ENCODE peak calls at places on chromosomes 4 and X, in four cellular contexts. O, F, B and S are unnamed samples.

GRCh38 chr4:34732170-34732569 is 1512.1 kb downstream of the ARAP2 start:
- DNase-seq in O (no peak), F (no peak), B (no peak), S (no peak)

GRCh38 chr4:89434364-89434988 is 126.9 kb upstream of the GPRIN3 start:
- DNase-seq in O (no peak), F (no peak), B (peak), S (peak)

GRCh38 chr4:5972571-5972970 is 45.7 kb downstream of the C4orf50 start:
- DNase-seq in O (no peak), F (no peak), B (no peak), S (no peak)

GRCh38 chr4:158068063-158068462 is 104.8 kb downstream of the GASK1B start:
- DNase-seq in O (no peak), F (no peak), B (no peak), S (no peak)

GRCh38 chrX:14546190-14546589 is 16.9 kb downstream of the GLRA2 start:
- DNase-seq in O (no peak), F (no peak), B (no peak), S (no peak)

GRCh38 chr4:76993787-76994641 is 44.5 kb downstream of the SEPTIN11 start:
- DNase-seq in O (no peak), F (no peak), B (peak), S (peak)

GRCh38 chr4:161920304-161921052 is 243.3 kb downstream of the FSTL5 start:
- DNase-seq in O (no peak), F (no peak), B (no peak), S (no peak)

GRCh38 chrX:70096052-70096451 is 33.8 kb downstream of the OTUD6A start:
- DNase-seq in O (no peak), F (no peak), B (no peak), S (no peak)

GRCh38 chr4:168540086-168540864 is 43.4 kb downstream of the PALLD start:
- DNase-seq in O (no peak), F (no peak), B (no peak), S (no peak)

GRCh38 chr4:100240008-100240407 is 49.7 kb upstream of the DDIT4L start:
- DNase-seq in O (no peak), F (no peak), B (no peak), S (no peak)

GRCh38 chr4:3686746-3687145 is 79.4 kb upstream of the ADRA2C start:
- DNase-seq in O (no peak), F (no peak), B (no peak), S (no peak)

GRCh38 chr4:122086338-122086737 is 65.8 kb upstream of the BLTP1 start:
- DNase-seq in O (no peak), F (no peak), B (no peak), S (no peak)

GRCh38 chr4:141486375-141486997 is 149.9 kb upstream of the IL15 start:
- DNase-seq in O (no peak), F (no peak), B (no peak), S (no peak)

GRCh38 chr4:39850727-39851126 is 127.0 kb downstream of the PDS5A start:
- DNase-seq in O (no peak), F (no peak), B (no peak), S (no peak)

GRCh38 chr4:33470805-33471204 is 2750.6 kb downstream of the PCDH7 start:
- DNase-seq in O (no peak), F (no peak), B (no peak), S (no peak)

GRCh38 chrX:132957211-132958085 is 981 bp downstream of the HS6ST2 start:
- DNase-seq in O (peak), F (no peak), B (no peak), S (no peak)

GRCh38 chr4:128528793-128529553 is 241.4 kb upstream of the PGRMC2 start:
- DNase-seq in O (no peak), F (peak), B (no peak), S (no peak)

GRCh38 chr4:8120518-8120917 is 38.1 kb downstream of the ABLIM2 start:
- DNase-seq in O (no peak), F (no peak), B (no peak), S (no peak)

GRCh38 chr4:124980276-124980752 is 267.8 kb upstream of the ANKRD50 start:
- DNase-seq in O (no peak), F (no peak), B (no peak), S (no peak)

GRCh38 chr4:113768952-113769351 is 7.4 kb upstream of the CAMK2D start:
- DNase-seq in O (no peak), F (no peak), B (no peak), S (no peak)

GRCh38 chr4:13705521-13706035 is 78.1 kb upstream of the BOD1L1 start:
- DNase-seq in O (no peak), F (no peak), B (no peak), S (no peak)

GRCh38 chrX:44872319-44872816 is 620 bp upstream of the KDM6A start:
- DNase-seq in O (peak), F (no peak), B (no peak), S (peak)

GRCh38 chrX:10254746-10255145 is 98.0 kb downstream of the CLCN4 start:
- DNase-seq in O (no peak), F (no peak), B (no peak), S (no peak)

GRCh38 chr4:142778430-142778829 is 67.7 kb downstream of the INPP4B start:
- DNase-seq in O (no peak), F (peak), B (no peak), S (no peak)

GRCh38 chrX:11397680-11398079 is 104.5 kb downstream of the AMELX start:
- DNase-seq in O (no peak), F (no peak), B (no peak), S (no peak)

GRCh38 chrX:85004255-85004654 is 578 bp downstream of the APOOL start:
- DNase-seq in O (no peak), F (no peak), B (peak), S (no peak)

GRCh38 chr4:101279377-101279871 is 67.9 kb downstream of the PPP3CA start:
- DNase-seq in O (no peak), F (peak), B (peak), S (peak)

GRCh38 chr4:163107754-163108153 is 58.9 kb downstream of the NAF1 start:
- DNase-seq in O (no peak), F (no peak), B (no peak), S (peak)

GRCh38 chr4:143381171-143382118 is 44.8 kb downstream of the GAB1 start:
- DNase-seq in O (no peak), F (no peak), B (peak), S (no peak)

GRCh38 chr4:164807611-164808010 is 53.7 kb downstream of the SMIM31 start:
- DNase-seq in O (no peak), F (no peak), B (no peak), S (no peak)

GRCh38 chr4:41683321-41683720 is 65.2 kb downstream of the PHOX2B start:
- DNase-seq in O (no peak), F (no peak), B (no peak), S (no peak)

GRCh38 chr4:149690726-149691125 is 124.9 kb downstream of the IQCM start:
- DNase-seq in O (no peak), F (no peak), B (no peak), S (no peak)
- TF ChIP-seq CTCF in O (peak), F (no peak), B (peak), S (no peak)

GRCh38 chr4:170497729-170498128 is 408.0 kb upstream of the AADAT start:
- DNase-seq in O (no peak), F (no peak), B (no peak), S (no peak)

GRCh38 chr4:170491981-170492380 is 402.2 kb upstream of the AADAT start:
- DNase-seq in O (no peak), F (no peak), B (no peak), S (no peak)

DNA sequence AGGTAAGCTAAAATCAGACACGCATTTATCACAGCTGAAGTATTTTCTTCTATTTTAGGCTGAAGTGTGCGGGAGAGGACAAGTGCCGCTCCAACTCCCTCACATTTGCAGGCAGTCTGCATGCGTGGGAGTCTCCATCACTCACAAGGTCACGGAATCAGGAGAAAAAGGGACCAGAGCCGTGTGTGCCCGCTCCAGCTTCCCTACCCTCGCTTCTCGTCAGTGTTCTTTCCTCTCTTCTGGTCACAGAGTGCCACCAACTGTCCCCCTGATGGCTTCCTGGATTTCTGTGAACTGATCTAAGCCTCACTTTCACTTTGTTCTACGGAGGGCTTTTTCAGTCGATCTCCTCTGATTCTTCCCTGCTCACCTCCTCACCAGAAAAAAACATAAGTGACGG is 407.3 kb upstream of the AADAT start:
- DNase-seq in O (no peak), F (no peak), B (no peak), S (peak)
- TF ChIP-seq CTCF in O (no peak), F (no peak), B (no peak), S (no peak)

GRCh38 chrX:77162777-77163176 is 284.4 kb upstream of the FGF16 start:
- DNase-seq in O (no peak), F (no peak), B (no peak), S (no peak)

DNA sequence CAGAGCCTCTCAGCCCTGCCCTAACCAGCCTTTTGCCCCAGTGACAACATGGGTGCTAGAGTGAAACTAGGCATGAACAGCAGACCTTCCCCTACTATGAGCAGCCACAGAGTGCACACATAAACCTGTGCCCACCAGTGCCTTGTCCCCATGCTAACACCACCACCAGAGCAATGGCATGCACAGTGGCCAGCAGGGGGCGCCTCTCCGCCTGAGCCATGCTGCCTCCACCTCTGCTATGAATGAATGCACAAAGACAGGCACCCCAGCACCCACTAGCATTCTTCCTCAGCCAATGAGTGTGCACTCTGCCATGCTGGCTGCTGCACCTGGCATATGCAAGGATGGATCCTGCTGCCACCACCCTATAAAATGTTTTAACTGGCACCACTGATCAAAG is 286.9 kb upstream of the FGF16 start:
- DNase-seq in O (no peak), F (no peak), B (peak), S (no peak)
- TF ChIP-seq CTCF in O (peak), F (peak), B (peak), S (no peak)

GRCh38 chrX:87664381-87664780 is 146.8 kb downstream of the KLHL4 start:
- DNase-seq in O (no peak), F (no peak), B (peak), S (no peak)
- TF ChIP-seq CTCF in O (peak), F (peak), B (peak), S (no peak)

GRCh38 chrX:22665818-22666217 is 333.9 kb upstream of the DDX53 start:
- DNase-seq in O (no peak), F (no peak), B (no peak), S (no peak)

GRCh38 chrX:22660756-22661155 is 339.0 kb upstream of the DDX53 start:
- DNase-seq in O (no peak), F (no peak), B (no peak), S (no peak)

GRCh38 chrX:22662776-22663175 is 337.0 kb upstream of the DDX53 start:
- DNase-seq in O (no peak), F (no peak), B (no peak), S (no peak)

GRCh38 chrX:22664826-22665225 is 334.9 kb upstream of the DDX53 start:
- DNase-seq in O (no peak), F (no peak), B (no peak), S (no peak)

DNA sequence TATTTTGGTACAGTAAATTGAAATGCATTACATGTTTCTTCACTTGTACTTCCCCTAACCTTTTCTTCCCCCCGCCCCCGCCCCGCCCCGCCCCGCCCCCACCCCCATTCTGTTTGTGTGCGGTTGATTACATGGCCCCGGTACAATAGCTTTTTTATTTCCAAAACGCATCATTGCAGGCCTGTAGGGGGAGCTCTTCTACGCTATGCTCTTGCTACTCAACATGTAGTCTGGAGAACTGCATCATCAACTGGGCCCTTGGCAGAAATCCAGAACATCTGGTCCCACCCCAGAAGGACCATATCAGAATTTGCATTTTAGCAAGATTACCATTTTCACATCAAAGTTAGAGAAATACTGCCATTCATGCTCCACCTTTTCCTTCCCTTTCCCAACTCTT is 333.3 kb upstream of the DDX53 start:
- DNase-seq in O (no peak), F (no peak), B (peak), S (peak)
- TF ChIP-seq CTCF in O (peak), F (peak), B (no peak), S (peak)

GRCh38 chr4:38316045-38316444 is 348.0 kb upstream of the KLF3 start:
- DNase-seq in O (no peak), F (no peak), B (no peak), S (no peak)

GRCh38 chr4:38313999-38314561 is 349.9 kb upstream of the KLF3 start:
- DNase-seq in O (no peak), F (no peak), B (no peak), S (no peak)

GRCh38 chr4:38315296-38315695 is 348.7 kb upstream of the KLF3 start:
- DNase-seq in O (no peak), F (no peak), B (no peak), S (no peak)

GRCh38 chr4:38313175-38313574 is 350.8 kb upstream of the KLF3 start:
- DNase-seq in O (no peak), F (no peak), B (no peak), S (no peak)

DNA sequence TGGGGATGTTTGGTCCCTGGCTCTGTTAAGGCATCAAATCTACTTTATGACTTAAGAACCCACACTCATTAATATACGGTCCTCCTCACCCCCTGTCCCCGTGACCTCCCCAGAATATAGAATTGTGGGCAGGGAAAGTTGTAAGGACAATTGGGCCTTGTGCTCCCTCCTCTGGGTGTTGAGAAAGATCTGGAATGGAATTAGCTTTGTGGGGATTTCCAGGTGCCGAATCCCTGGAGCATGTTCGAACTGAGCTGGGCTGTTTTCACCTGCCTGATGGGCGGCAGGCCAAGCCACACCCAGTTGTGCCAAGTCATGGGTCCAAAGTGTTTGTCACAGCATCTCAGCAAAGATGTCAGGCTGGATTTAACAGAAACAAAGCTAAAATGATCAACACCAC is 349.3 kb upstream of the KLF3 start:
- DNase-seq in O (no peak), F (no peak), B (no peak), S (no peak)
- TF ChIP-seq CTCF in O (no peak), F (no peak), B (no peak), S (no peak)

DNA sequence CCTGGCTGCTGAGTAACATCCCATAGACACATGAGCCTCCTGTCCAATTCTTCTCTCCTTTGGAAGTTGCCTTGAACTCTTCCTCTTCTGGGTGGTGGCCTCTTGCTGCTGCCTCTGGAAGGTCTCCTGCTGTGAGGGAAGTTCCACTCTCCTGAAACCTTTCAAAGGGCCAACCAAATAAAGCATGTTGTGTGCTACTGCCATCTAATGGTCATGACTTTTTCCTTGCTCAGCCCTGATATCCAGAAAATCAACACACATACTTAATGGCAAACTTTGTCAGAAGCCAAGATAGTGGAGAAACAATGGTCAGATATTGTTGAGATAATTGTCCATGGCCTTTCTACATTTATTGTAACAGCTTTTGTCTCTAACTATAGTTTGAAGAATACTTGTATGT is 19.1 kb upstream of the ZXDA start:
- DNase-seq in O (no peak), F (no peak), B (peak), S (peak)
- TF ChIP-seq CTCF in O (peak), F (peak), B (peak), S (peak)

GRCh38 chrX:134025986-134026731 is 40.8 kb upstream of the GPC3 start:
- DNase-seq in O (no peak), F (no peak), B (no peak), S (no peak)

GRCh38 chrX:134020910-134021309 is 35.5 kb upstream of the GPC3 start:
- DNase-seq in O (no peak), F (no peak), B (no peak), S (no peak)

GRCh38 chrX:134024686-134025377 is 39.4 kb upstream of the GPC3 start:
- DNase-seq in O (no peak), F (no peak), B (no peak), S (no peak)

GRCh38 chrX:134023851-134024281 is 38.5 kb upstream of the GPC3 start:
- DNase-seq in O (no peak), F (no peak), B (no peak), S (no peak)

GRCh38 chrX:134026732-134027311 is 41.4 kb upstream of the GPC3 start:
- DNase-seq in O (peak), F (peak), B (no peak), S (peak)
- TF ChIP-seq CTCF in O (peak), F (peak), B (no peak), S (no peak)

GRCh38 chr4:56651071-56651384 is 30.1 kb downstream of the HOPX start:
- DNase-seq in O (no peak), F (no peak), B (no peak), S (no peak)

GRCh38 chr4:56649445-56650258 is 31.4 kb downstream of the HOPX start:
- DNase-seq in O (no peak), F (no peak), B (peak), S (no peak)

GRCh38 chr4:56653461-56654237 is 27.4 kb downstream of the HOPX start:
- DNase-seq in O (no peak), F (no peak), B (peak), S (no peak)

GRCh38 chr4:56648245-56649151 is 32.6 kb downstream of the HOPX start:
- DNase-seq in O (no peak), F (no peak), B (no peak), S (no peak)

DNA sequence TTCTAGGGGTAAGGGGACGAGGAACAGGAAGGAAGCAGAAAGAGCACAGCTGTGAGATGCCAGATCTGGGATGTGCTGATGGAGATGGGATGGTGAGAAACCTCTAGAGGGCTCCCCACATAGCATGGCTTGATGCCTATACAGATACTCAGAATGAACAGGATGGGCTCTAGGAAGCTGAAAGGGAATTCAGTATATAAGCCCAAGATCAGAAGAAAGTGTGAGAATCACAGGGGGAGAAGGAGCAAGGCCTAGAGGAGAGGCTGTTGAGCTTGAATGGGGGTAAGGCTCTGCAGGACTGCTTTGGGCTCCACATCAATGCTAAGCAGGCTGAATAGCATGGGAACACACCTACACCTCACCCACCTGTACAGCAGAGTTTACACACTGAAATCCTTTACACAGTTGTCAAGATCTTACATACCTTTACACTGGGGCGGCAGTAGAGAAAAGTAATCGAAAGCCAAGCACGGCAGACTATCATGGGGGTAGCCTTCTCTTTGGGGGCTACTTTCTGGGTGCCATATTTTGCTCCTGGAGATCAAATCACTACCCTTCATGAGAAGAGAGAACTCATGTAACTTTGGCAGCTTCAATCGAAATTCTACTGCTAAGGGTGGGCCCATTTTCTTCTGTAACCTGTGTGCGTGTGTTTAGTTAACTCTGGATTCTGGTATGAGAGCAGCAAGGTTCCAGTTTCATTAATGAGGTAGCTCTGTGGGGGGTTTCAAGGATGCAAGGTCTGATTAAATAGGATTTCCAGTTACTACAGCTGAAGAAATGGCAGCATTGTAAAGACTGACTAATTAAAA is 30.6 kb downstream of the HOPX start:
- DNase-seq in O (no peak), F (no peak), B (no peak), S (no peak)
- TF ChIP-seq CTCF in O (no peak), F (no peak), B (peak), S (no peak)